ENCODE peak calls at places on chromosomes 16 and 17, in four cellular contexts. G is K562, E is WTC11, K is HepG2. S is an unnamed sample.
A peak's percentile ranks its signal among the peaks of the same experiment; 100 is the strongest.

GRCh38 chr16:81530296-81530721 is 85.7 kb downstream of the CMIP start:
- DNase-seq in G (no peak), E (no peak), K (no peak), S (no peak)

GRCh38 chr17:73203788-73204479 is 11.1 kb downstream of the COG1 start:
- DNase-seq in G (no peak), E (no peak), K (peak; percentile 81), S (no peak)

GRCh38 chr16:84156342-84156784 is 11.3 kb downstream of the DNAAF1 start:
- DNase-seq in G (no peak), E (no peak), K (no peak), S (no peak)

GRCh38 chr17:5595831-5596230 is 11.5 kb upstream of the NLRP1 start:
- DNase-seq in G (no peak), E (no peak), K (no peak), S (no peak)

GRCh38 chr16:51326131-51326856 is 175.2 kb upstream of the SALL1 start:
- DNase-seq in G (no peak), E (no peak), K (no peak), S (no peak)

GRCh38 chr17:21165922-21166598 is 39.3 kb downstream of the DHRS7B start:
- DNase-seq in G (no peak), E (no peak), K (no peak), S (no peak)

GRCh38 chr17:43402567-43402966 is 3.8 kb downstream of the ARL4D start:
- DNase-seq in G (no peak), E (no peak), K (peak; percentile 48), S (no peak)

GRCh38 chr16:15690296-15690695 is 40.3 kb downstream of the NDE1 start:
- DNase-seq in G (no peak), E (no peak), K (no peak), S (no peak)

GRCh38 chr16:70529051-70529777 is 5.6 kb downstream of the SF3B3 start:
- DNase-seq in G (peak; percentile 33), E (no peak), K (peak; percentile 36), S (no peak)

GRCh38 chr17:57391076-57391825 is 134.9 kb downstream of the MSI2 start:
- DNase-seq in G (no peak), E (no peak), K (no peak), S (no peak)

GRCh38 chr16:27408012-27408601 is 6.1 kb downstream of the IL21R start:
- DNase-seq in G (no peak), E (no peak), K (peak; percentile 89), S (peak; percentile 76)

GRCh38 chr17:1561420-1562177 is 993 bp downstream of the PITPNA start:
- DNase-seq in G (no peak), E (peak; percentile 42), K (no peak), S (no peak)

GRCh38 chr16:75289189-75289588 is 37.8 kb upstream of the BCAR1 start:
- DNase-seq in G (no peak), E (no peak), K (no peak), S (no peak)

GRCh38 chr17:75876190-75876937 is 2.0 kb downstream of the TRIM47 start:
- DNase-seq in G (no peak), E (peak; percentile 71), K (peak; percentile 97), S (no peak)

GRCh38 chr17:81731271-81731670 is 19.2 kb downstream of the SLC25A10 start:
- DNase-seq in G (no peak), E (no peak), K (no peak), S (no peak)

GRCh38 chr16:49763826-49764225 is 92.1 kb downstream of the ZNF423 start:
- DNase-seq in G (no peak), E (no peak), K (no peak), S (no peak)
- TF ChIP-seq MAX in G (no peak), E (no peak), K (no peak), S (no peak)

GRCh38 chr17:40499551-40500189 is 1.8 kb downstream of the TNS4 start:
- DNase-seq in G (peak; percentile 55), E (peak; percentile 87), K (peak; percentile 84), S (no peak)

GRCh38 chr17:40498281-40499084 is 2.9 kb downstream of the TNS4 start:
- DNase-seq in G (no peak), E (no peak), K (no peak), S (no peak)

GRCh38 chr17:40500709-40501108 is 714 bp downstream of the TNS4 start:
- DNase-seq in G (no peak), E (no peak), K (no peak), S (no peak)

GRCh38 chr17:40501499-40501911 is at the start of gene TNS4:
- DNase-seq in G (peak; percentile 47), E (no peak), K (peak; percentile 50), S (no peak)

DNA sequence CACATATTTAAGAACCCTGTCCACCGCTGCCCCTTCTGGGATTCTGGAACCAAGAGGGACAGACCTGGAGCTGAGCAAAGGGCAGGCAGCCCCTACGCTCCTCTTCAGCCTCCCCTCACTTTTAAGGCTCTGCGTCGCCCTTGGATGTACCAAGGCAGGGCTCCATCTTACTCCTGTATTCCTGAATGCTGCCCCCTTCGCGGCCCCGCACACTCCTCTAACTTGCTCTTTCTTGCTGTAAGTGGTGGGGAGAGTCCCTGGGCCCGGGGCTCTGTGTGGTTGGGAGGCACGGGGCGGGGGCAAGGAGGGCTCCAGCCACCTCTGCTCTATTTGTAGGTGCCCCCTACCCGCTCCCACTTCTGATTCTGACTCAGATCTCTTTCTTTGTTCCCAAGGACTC is 1.2 kb downstream of the TNS4 start:
- DNase-seq in G (no peak), E (no peak), K (no peak), S (no peak)
- TF ChIP-seq CREM in G (no peak), E (no peak), K (no peak), S (no peak)

GRCh38 chr17:41974658-41975057 is 8.1 kb downstream of the CNP start:
- DNase-seq in G (no peak), E (no peak), K (no peak), S (no peak)

GRCh38 chr17:41973457-41973856 is 6.9 kb downstream of the CNP start:
- DNase-seq in G (no peak), E (no peak), K (no peak), S (no peak)

GRCh38 chr17:41976142-41976768 is 9.7 kb downstream of the CNP start:
- DNase-seq in G (no peak), E (no peak), K (no peak), S (no peak)

GRCh38 chr17:41974031-41974430 is 7.4 kb downstream of the CNP start:
- DNase-seq in G (no peak), E (no peak), K (no peak), S (no peak)

GRCh38 chr17:41975099-41976083 is 8.8 kb downstream of the CNP start:
- DNase-seq in G (no peak), E (no peak), K (no peak), S (no peak)
- TF ChIP-seq MAX in G (no peak), E (no peak), K (no peak), S (no peak)

GRCh38 chr16:77793417-77793816 is 5.1 kb downstream of the VAT1L start:
- DNase-seq in G (no peak), E (no peak), K (no peak), S (no peak)
- TF ChIP-seq CREM in G (no peak), E (no peak), K (no peak), S (no peak)

DNA sequence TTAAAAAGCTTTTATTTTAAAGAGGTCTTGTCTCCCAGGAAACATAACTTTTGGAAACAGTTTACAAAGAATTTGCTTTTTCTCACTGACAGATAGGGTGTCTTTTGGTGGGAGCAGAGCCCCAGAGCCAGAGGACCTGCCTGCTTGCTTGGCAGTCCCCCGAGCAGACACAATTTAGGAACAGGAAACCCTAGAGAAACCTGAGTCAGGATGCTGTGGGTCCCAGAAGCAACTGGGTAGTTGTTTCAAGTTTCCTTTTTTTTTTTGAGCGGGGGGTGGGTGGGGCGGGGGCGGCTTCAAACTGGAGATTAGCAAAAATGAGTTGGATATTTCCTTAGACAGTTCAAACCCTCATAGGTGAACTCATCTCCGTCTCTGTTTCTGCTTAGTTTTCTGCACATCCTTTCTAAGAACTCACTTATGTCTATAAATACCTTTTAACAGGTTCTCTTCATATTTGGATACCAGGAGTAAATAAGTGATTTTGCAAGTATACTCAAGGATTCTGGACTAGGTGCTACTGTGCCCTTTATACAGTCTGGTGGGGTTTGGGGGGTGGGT is 135.1 kb downstream of the PRKCA start:
- DNase-seq in G (no peak), E (no peak), K (no peak), S (no peak)
- TF ChIP-seq MAX in G (no peak), E (no peak), K (no peak), S (no peak)

GRCh38 chr17:63402808-63403207 is 43.3 kb downstream of the CYB561 start:
- DNase-seq in G (no peak), E (no peak), K (no peak), S (no peak)

GRCh38 chr17:63407741-63408330 is 38.3 kb downstream of the CYB561 start:
- DNase-seq in G (no peak), E (no peak), K (no peak), S (no peak)

GRCh38 chr17:63405020-63405419 is 41.1 kb downstream of the CYB561 start:
- DNase-seq in G (no peak), E (no peak), K (no peak), S (no peak)

GRCh38 chr17:63405741-63406261 is 40.3 kb downstream of the CYB561 start:
- DNase-seq in G (peak; percentile 32), E (no peak), K (peak; percentile 67), S (no peak)

DNA sequence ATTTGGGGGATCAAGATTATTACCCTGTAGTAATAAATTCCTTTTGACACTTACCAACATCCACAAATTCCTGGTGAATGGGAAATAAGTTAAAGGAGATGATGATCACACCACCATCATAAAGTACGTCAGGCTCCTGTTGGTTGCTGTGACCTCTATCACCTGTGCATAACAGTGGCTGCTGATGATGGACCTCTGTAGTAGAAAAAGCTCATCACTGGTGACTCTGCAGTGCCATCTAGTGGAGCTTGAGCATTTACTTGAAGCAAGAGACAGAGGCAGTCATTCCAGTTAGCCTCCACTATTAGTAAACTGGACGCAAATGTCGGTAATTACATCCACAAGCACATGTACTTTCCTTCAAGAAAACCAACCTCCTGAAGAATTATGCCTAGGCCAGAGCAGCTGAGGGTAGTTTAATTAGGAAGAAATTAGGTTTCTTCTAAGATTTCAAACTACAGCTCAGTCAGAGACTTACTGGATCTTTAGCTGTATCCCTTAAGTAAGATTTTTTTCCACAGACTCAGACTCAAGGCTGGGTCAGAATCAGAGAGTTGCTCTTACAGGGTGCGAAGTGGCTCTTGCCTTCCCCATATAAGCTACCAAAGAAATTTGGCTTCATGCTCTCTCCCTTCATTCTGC is 39.3 kb downstream of the CYB561 start:
- DNase-seq in G (peak; percentile 76), E (peak; percentile 75), K (peak; percentile 92), S (peak; percentile 40)
- TF ChIP-seq CREM in G (peak; percentile 47), E (no peak), K (no peak), S (no peak)